ENCODE peak calls at places on chromosomes 1 and 21, in four cellular contexts. R, V, E and C are unnamed samples.

GRCh38 chr1:45718289-45718688 is 30.3 kb downstream of the TMEM69 start:
- DNase-seq in V (no peak), R (peak; percentile 20), E (no peak), C (no peak)

GRCh38 chr1:189424746-189425331 is 1052.8 kb downstream of the BRINP3 start:
- DNase-seq in V (no peak), R (no peak), E (no peak), C (no peak)

GRCh38 chr1:65230741-65231439 is 78.5 kb upstream of the DNAJC6 start:
- DNase-seq in V (no peak), R (no peak), E (no peak), C (no peak)

GRCh38 chr1:23370744-23371710 is 1.4 kb upstream of the ZNF436 start:
- DNase-seq in R (peak; percentile 86), E (peak; percentile 65), V (no peak), C (no peak)

GRCh38 chr21:42161957-42162681 is 56.8 kb upstream of the ABCG1 start:
- DNase-seq in V (no peak), R (peak; percentile 62), E (peak; percentile 32), C (no peak)

GRCh38 chr1:22801347-22801746 is 90.7 kb downstream of the EPHB2 start:
- DNase-seq in V (no peak), E (no peak), R (no peak), C (no peak)

GRCh38 chr1:6833804-6834203 is 48.5 kb downstream of the CAMTA1 start:
- DNase-seq in R (no peak), E (no peak), V (no peak), C (no peak)

GRCh38 chr1:27571439-27572018 is 32.4 kb downstream of the AHDC1 start:
- DNase-seq in E (no peak), R (peak; percentile 81), V (no peak), C (no peak)

GRCh38 chr1:33001282-33001681 is 35.4 kb downstream of the AK2 start:
- DNase-seq in V (no peak), E (no peak), R (peak; percentile 62), C (no peak)

GRCh38 chr1:85616736-85617135 is 36.2 kb downstream of the CCN1 start:
- DNase-seq in V (no peak), R (no peak), E (no peak), C (no peak)

GRCh38 chr1:39788758-39789570 is at the start of gene BMP8B:
- DNase-seq in R (peak; percentile 92), E (no peak), V (peak; percentile 33), C (no peak)

GRCh38 chr21:38165466-38166213 is 91.2 kb upstream of the KCNJ15 start:
- DNase-seq in V (no peak), E (peak; percentile 90), R (no peak), C (no peak)

GRCh38 chr1:85134583-85135455 is 66.0 kb downstream of the SYDE2 start:
- DNase-seq in V (no peak), E (peak; percentile 47), R (no peak), C (no peak)

GRCh38 chr1:30273021-30273325 is 450.4 kb downstream of the MATN1 start:
- DNase-seq in E (no peak), R (no peak), V (no peak), C (no peak)

GRCh38 chr1:52658795-52659194 is 25.8 kb downstream of the SHISAL2A start:
- DNase-seq in E (no peak), R (no peak), V (no peak), C (no peak)

GRCh38 chr1:222020553-222020952 is 278.7 kb upstream of the DUSP10 start:
- DNase-seq in E (no peak), V (no peak), R (no peak), C (no peak)

GRCh38 chr1:203480525-203481084 is 5.0 kb downstream of the PRELP start:
- DNase-seq in E (peak; percentile 79), R (peak; percentile 63), V (peak; percentile 15), C (peak; percentile 70)

GRCh38 chr1:86992790-86993189 is 78.4 kb downstream of the HS2ST1 start:
- DNase-seq in R (no peak), V (no peak), E (no peak), C (no peak)

GRCh38 chr1:154750681-154751665 is 119.1 kb downstream of the KCNN3 start:
- DNase-seq in E (no peak), V (no peak), R (no peak), C (no peak)

GRCh38 chr21:28719731-28720130 is 272.9 kb downstream of the LTN1 start:
- DNase-seq in R (no peak), V (no peak), E (no peak), C (no peak)

GRCh38 chr1:42936309-42937078 is 22.2 kb downstream of the SLC2A1 start:
- DNase-seq in V (peak; percentile 48), R (no peak), E (peak; percentile 90), C (no peak)

GRCh38 chr1:41917835-41918449 is 780 bp downstream of the HIVEP3 start:
- DNase-seq in V (peak; percentile 2), E (no peak), R (peak; percentile 77), C (no peak)

GRCh38 chr1:246624091-246624490 is 57.8 kb downstream of the CNST start:
- DNase-seq in V (no peak), R (no peak), E (no peak), C (no peak)

GRCh38 chr1:197814306-197814705 is 39.0 kb upstream of the DENND1B start:
- DNase-seq in E (no peak), V (no peak), R (no peak), C (no peak)

DNA sequence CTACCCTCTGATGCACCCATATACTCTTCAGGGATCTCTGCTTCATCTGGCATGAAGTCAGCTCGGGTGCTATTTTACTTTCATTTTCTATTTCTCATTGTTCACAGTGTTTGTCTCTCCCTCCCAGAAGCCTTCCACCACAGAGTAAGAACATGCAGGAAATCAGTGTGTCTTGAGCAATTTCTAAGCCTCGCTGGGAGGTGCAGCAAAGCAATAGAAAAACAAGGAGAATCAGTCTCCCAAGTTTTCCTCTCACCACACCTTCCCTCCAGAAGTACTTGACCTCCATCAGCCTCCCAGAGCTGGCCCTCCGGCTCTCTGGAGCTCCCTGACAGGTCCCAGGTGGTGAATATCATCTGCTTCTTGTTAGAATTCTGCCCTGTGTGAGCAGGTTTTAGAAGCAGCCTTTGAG is 594.7 kb upstream of the CAMK1G start:
- DNase-seq in R (no peak), V (peak; percentile 2), E (peak; percentile 49), C (no peak)
- H3K4me3 ChIP-seq in R (no peak overlapping the region), V (peak overlapping the region; percentile 42), E (no peak overlapping the region), C (peak overlapping the region; percentile 30)

GRCh38 chr1:94323311-94324167 is 86.2 kb upstream of the ARHGAP29 start:
- DNase-seq in R (no peak), E (no peak), V (no peak), C (no peak)
- H3K4me3 ChIP-seq in R (no peak overlapping the region), E (no peak overlapping the region), V (no peak overlapping the region), C (no peak overlapping the region)

DNA sequence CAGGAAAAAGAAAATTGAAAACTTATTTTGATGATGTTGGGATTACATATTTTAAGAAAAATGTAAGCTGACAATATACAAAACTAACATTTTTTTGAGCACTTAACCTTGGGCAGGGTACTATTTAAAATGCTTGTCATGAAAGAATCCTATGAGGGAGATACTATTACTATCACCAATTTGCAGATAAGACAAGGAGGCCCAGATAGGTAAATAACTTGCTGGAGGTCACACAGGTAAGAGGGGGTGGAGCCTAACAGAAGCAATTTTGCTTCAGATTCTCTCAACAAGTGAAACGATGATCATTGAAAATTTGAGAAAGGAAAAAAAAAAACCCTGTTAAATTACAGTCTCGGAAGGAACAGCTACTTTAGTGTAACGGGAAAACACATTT is 1.2 kb downstream of the GART start:
- DNase-seq in E (no peak), V (no peak), R (no peak), C (no peak)
- H3K4me3 ChIP-seq in E (peak overlapping the region; percentile 77), V (no peak overlapping the region), R (peak overlapping the region; percentile 96), C (peak overlapping the region; percentile 83)

DNA sequence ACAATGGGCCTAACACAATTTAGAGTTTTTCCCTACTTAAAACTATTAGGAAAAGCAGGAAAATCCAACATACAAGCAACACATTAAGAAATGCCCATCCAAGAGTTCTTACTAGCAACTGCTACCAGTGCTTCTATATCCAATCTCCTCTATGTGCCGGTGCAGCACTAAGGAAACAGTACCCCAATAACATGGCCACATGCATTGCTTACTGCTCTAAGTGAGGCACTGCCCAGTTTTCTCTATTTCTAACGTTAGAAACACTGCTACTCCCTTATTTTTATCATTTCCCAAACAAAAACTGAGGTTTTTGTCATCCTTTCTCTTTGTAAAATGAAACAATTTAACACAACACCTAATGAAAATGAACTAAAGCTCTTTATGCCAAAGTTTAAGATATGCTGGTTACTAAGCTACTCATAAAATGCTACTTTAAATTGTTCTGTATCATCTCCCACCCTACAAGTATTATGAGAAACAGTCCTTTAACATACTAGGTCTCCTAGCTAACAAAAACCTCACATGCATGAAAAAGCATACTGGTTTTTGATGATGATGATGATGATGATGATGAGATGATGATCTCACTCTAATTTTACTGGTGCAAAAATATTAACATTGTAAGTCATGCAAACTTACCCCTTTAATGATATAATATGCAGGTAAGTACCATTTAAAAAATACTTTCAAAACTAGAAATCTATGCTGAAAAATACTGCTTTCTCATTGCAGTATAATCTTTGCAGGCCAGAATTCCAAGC is 90.7 kb upstream of the TTC39A start:
- DNase-seq in R (no peak), V (no peak), E (no peak), C (no peak)
- H3K4me3 ChIP-seq in R (no peak overlapping the region), V (no peak overlapping the region), E (no peak overlapping the region), C (no peak overlapping the region)